ENCODE peak calls at places on chromosome 19, in nine cellular contexts. Z, L, E, Y, N, J, O, T and V are unnamed samples.

GRCh38 chr19:7670150-7670784 is 1.4 kb downstream of the RETN start:
- DNase-seq in Z (no peak), L (peak), E (peak), Y (no peak), N (no peak), J (no peak), O (no peak), T (peak), V (no peak)

GRCh38 chr19:5838437-5839311 is 828 bp downstream of the FUT6 start:
- DNase-seq in Z (no peak), L (no peak), E (no peak), Y (no peak), N (no peak), J (no peak), O (no peak), T (no peak), V (no peak)

GRCh38 chr19:3184847-3185481 is 766 bp upstream of the NCLN start:
- DNase-seq in Z (peak), L (peak), E (peak), Y (peak), N (peak), J (no peak), O (peak), T (peak), V (no peak)

GRCh38 chr19:6718111-6718740 is 2.2 kb downstream of the C3 start:
- DNase-seq in Z (no peak), L (no peak), E (no peak), Y (no peak), N (no peak), J (no peak), O (no peak), T (no peak), V (no peak)

GRCh38 chr19:13026478-13026999 is 31.3 kb downstream of the NFIX start:
- DNase-seq in Z (no peak), L (no peak), E (peak), Y (no peak), N (no peak), J (no peak), O (peak), T (no peak), V (no peak)

GRCh38 chr19:548841-549830 is 5.3 kb downstream of the GZMM start:
- DNase-seq in Z (no peak), L (no peak), E (peak), Y (no peak), N (no peak), J (no peak), O (no peak), T (no peak), V (no peak)

GRCh38 chr19:35090795-35091214 is 24.8 kb upstream of the FXYD3 start:
- DNase-seq in Z (no peak), L (no peak), E (peak), Y (no peak), N (no peak), J (no peak), O (peak), T (peak), V (no peak)

GRCh38 chr19:6956573-6956972 is 64.7 kb downstream of the MBD3L2B start:
- DNase-seq in Z (no peak), L (no peak), E (no peak), Y (no peak), N (no peak), J (no peak), O (no peak), T (no peak), V (no peak)

GRCh38 chr19:47036233-47036651 is 12.2 kb downstream of the TMEM160 start:
- DNase-seq in Z (no peak), L (no peak), E (peak), Y (no peak), N (no peak), J (no peak), O (peak), T (peak), V (no peak)

GRCh38 chr19:2259331-2259730 is 3.1 kb upstream of the JSRP1 start:
- DNase-seq in Z (no peak), L (peak), E (no peak), Y (no peak), N (no peak), J (no peak), O (no peak), T (no peak), V (no peak)

GRCh38 chr19:46984077-46985010 is 35.3 kb upstream of the NPAS1 start:
- DNase-seq in Z (no peak), L (no peak), E (peak), Y (peak), N (peak), J (no peak), O (no peak), T (no peak), V (no peak)

GRCh38 chr19:2775556-2776430 is 7.3 kb downstream of the SGTA start:
- DNase-seq in Z (peak), L (peak), E (no peak), Y (peak), N (no peak), J (no peak), O (no peak), T (peak), V (no peak)

GRCh38 chr19:29798783-29799182 is 13.0 kb upstream of the CCNE1 start:
- DNase-seq in Z (no peak), L (no peak), E (no peak), Y (no peak), N (no peak), J (no peak), O (peak), T (no peak), V (no peak)

GRCh38 chr19:43533546-43534304 is 737 bp downstream of the ZNF575 start:
- DNase-seq in Z (peak), L (peak), E (peak), Y (peak), N (peak), J (peak), O (peak), T (peak), V (peak)

GRCh38 chr19:33376931-33377557 is 3.5 kb downstream of the CEBPG start:
- DNase-seq in Z (no peak), L (no peak), E (no peak), Y (peak), N (no peak), J (no peak), O (no peak), T (no peak), V (no peak)

GRCh38 chr19:18906605-18907519 is 10.9 kb upstream of the CERS1 start:
- DNase-seq in Z (peak), L (no peak), E (no peak), Y (no peak), N (no peak), J (no peak), O (no peak), T (no peak), V (no peak)

GRCh38 chr19:4367336-4367723 is 24.0 kb downstream of the MPND start:
- DNase-seq in Z (no peak), L (no peak), E (no peak), Y (no peak), N (no peak), J (no peak), O (no peak), T (no peak), V (no peak)

GRCh38 chr19:4012092-4012974 is 4.8 kb downstream of the PIAS4 start:
- DNase-seq in Z (no peak), L (no peak), E (peak), Y (no peak), N (no peak), J (no peak), O (no peak), T (no peak), V (no peak)

GRCh38 chr19:11337080-11337479 is 2.4 kb downstream of the RAB3D start:
- DNase-seq in Z (no peak), L (no peak), E (no peak), Y (no peak), N (no peak), J (no peak), O (no peak), T (no peak), V (no peak)

GRCh38 chr19:15280915-15281683 is 48.9 kb upstream of the EPHX3 start:
- DNase-seq in Z (peak), L (no peak), E (peak), Y (peak), N (peak), J (no peak), O (peak), T (no peak), V (no peak)

GRCh38 chr19:18060472-18060871 is 26.3 kb downstream of the IL12RB1 start:
- DNase-seq in Z (no peak), L (no peak), E (peak), Y (no peak), N (no peak), J (no peak), O (peak), T (no peak), V (no peak)